ENCODE peak calls at places on chromosomes 6 and 20, in four cellular contexts. One of them, this sample, is unnamed.

GRCh38 chr6:107152633-107153032 is 37.3 kb upstream of the BEND3 start:
- DNase-seq in amygdala: no peak
- DNase-seq in C1 segment of cervical spinal cord: no peak
- DNase-seq in activated CD8-positive, alpha-beta memory T cell treated with anti-CD3 and anti-CD28 coated beads for 48 hours: no peak
- DNase-seq in this sample: no peak

GRCh38 chr6:135383297-135383696 is 114.2 kb downstream of the AHI1 start:
- DNase-seq in amygdala: no peak
- DNase-seq in C1 segment of cervical spinal cord: no peak
- DNase-seq in activated CD8-positive, alpha-beta memory T cell treated with anti-CD3 and anti-CD28 coated beads for 48 hours: no peak
- DNase-seq in this sample: no peak

GRCh38 chr6:15893556-15894253 is 230.9 kb upstream of the DTNBP1 start:
- DNase-seq in amygdala: no peak
- DNase-seq in C1 segment of cervical spinal cord: no peak
- DNase-seq in activated CD8-positive, alpha-beta memory T cell treated with anti-CD3 and anti-CD28 coated beads for 48 hours: no peak
- DNase-seq in this sample: no peak

GRCh38 chr6:7685276-7685675 is 40.6 kb upstream of the BMP6 start:
- DNase-seq in amygdala: no peak
- DNase-seq in C1 segment of cervical spinal cord: no peak
- DNase-seq in activated CD8-positive, alpha-beta memory T cell treated with anti-CD3 and anti-CD28 coated beads for 48 hours: no peak
- DNase-seq in this sample: no peak

GRCh38 chr6:79335133-79335674 is 100.7 kb upstream of the HMGN3 start:
- DNase-seq in amygdala: no peak
- DNase-seq in C1 segment of cervical spinal cord: no peak
- DNase-seq in activated CD8-positive, alpha-beta memory T cell treated with anti-CD3 and anti-CD28 coated beads for 48 hours: no peak
- DNase-seq in this sample: no peak

GRCh38 chr6:34358389-34358906 is 34.0 kb downstream of the NUDT3 start:
- DNase-seq in amygdala: no peak
- DNase-seq in C1 segment of cervical spinal cord: no peak
- DNase-seq in activated CD8-positive, alpha-beta memory T cell treated with anti-CD3 and anti-CD28 coated beads for 48 hours: no peak
- DNase-seq in this sample: no peak

GRCh38 chr6:105566503-105566902 is 163.6 kb upstream of the PREP start:
- DNase-seq in amygdala: no peak
- DNase-seq in C1 segment of cervical spinal cord: no peak
- DNase-seq in activated CD8-positive, alpha-beta memory T cell treated with anti-CD3 and anti-CD28 coated beads for 48 hours: no peak
- DNase-seq in this sample: no peak

GRCh38 chr20:33788351-33789049 is 22.6 kb upstream of the CHMP4B start:
- DNase-seq in amygdala: no peak
- DNase-seq in C1 segment of cervical spinal cord: no peak
- DNase-seq in activated CD8-positive, alpha-beta memory T cell treated with anti-CD3 and anti-CD28 coated beads for 48 hours: no peak
- DNase-seq in this sample: no peak

GRCh38 chr20:63519765-63520593 is 586 bp upstream of the PPDPF start:
- DNase-seq in amygdala: no peak
- DNase-seq in C1 segment of cervical spinal cord: no peak
- DNase-seq in activated CD8-positive, alpha-beta memory T cell treated with anti-CD3 and anti-CD28 coated beads for 48 hours: peak; percentile 57
- DNase-seq in this sample: peak; percentile 72

GRCh38 chr6:42704251-42704936 is 18.0 kb downstream of the PRPH2 start:
- DNase-seq in amygdala: no peak
- DNase-seq in C1 segment of cervical spinal cord: no peak
- DNase-seq in activated CD8-positive, alpha-beta memory T cell treated with anti-CD3 and anti-CD28 coated beads for 48 hours: no peak
- DNase-seq in this sample: no peak

GRCh38 chr20:51802170-51802745 is at the start of gene SALL4:
- DNase-seq in amygdala: no peak
- DNase-seq in C1 segment of cervical spinal cord: no peak
- DNase-seq in activated CD8-positive, alpha-beta memory T cell treated with anti-CD3 and anti-CD28 coated beads for 48 hours: no peak
- DNase-seq in this sample: no peak

GRCh38 chr6:82363368-82364086 is at the start of gene TPBG:
- DNase-seq in amygdala: no peak
- DNase-seq in C1 segment of cervical spinal cord: no peak
- DNase-seq in activated CD8-positive, alpha-beta memory T cell treated with anti-CD3 and anti-CD28 coated beads for 48 hours: no peak
- DNase-seq in this sample: peak; percentile 31

GRCh38 chr6:154705471-154706113 is 27.6 kb upstream of the SCAF8 start:
- DNase-seq in amygdala: no peak
- DNase-seq in C1 segment of cervical spinal cord: no peak
- DNase-seq in activated CD8-positive, alpha-beta memory T cell treated with anti-CD3 and anti-CD28 coated beads for 48 hours: no peak
- DNase-seq in this sample: no peak

GRCh38 chr6:108732101-108732870 is 115.9 kb upstream of the ARMC2 start:
- DNase-seq in amygdala: no peak
- DNase-seq in C1 segment of cervical spinal cord: no peak
- DNase-seq in activated CD8-positive, alpha-beta memory T cell treated with anti-CD3 and anti-CD28 coated beads for 48 hours: no peak
- DNase-seq in this sample: no peak

GRCh38 chr6:156954781-156955180 is 177.6 kb downstream of the ARID1B start:
- DNase-seq in amygdala: no peak
- DNase-seq in C1 segment of cervical spinal cord: no peak
- DNase-seq in activated CD8-positive, alpha-beta memory T cell treated with anti-CD3 and anti-CD28 coated beads for 48 hours: no peak
- DNase-seq in this sample: no peak